ENCODE peak calls at places on chromosome 20, in nine cellular contexts. One of them, this sample, is unnamed.

GRCh38 chr20:44345147-44345546 is 8.3 kb downstream of the R3HDML start:
- DNase-seq in MCF 10A: no peak
- DNase-seq in endodermal cell: no peak
- DNase-seq in fibroblast of the aortic adventitia: no peak
- DNase-seq in breast epithelium: no peak
- DNase-seq in GM06990: no peak
- DNase-seq in endothelial cell: no peak
- DNase-seq in uterus: no peak
- DNase-seq in transverse colon: no peak
- DNase-seq in this sample: no peak

GRCh38 chr20:53493201-53493908 is 100.3 kb downstream of the ZNF217 start:
- DNase-seq in MCF 10A: no peak
- DNase-seq in endodermal cell: no peak
- DNase-seq in fibroblast of the aortic adventitia: peak; percentile 20
- DNase-seq in breast epithelium: no peak
- DNase-seq in GM06990: no peak
- DNase-seq in endothelial cell: no peak
- DNase-seq in uterus: no peak
- DNase-seq in transverse colon: no peak
- DNase-seq in this sample: no peak

GRCh38 chr20:10696650-10697049 is 22.9 kb upstream of the JAG1 start:
- DNase-seq in MCF 10A: no peak
- DNase-seq in endodermal cell: peak; percentile 89
- DNase-seq in fibroblast of the aortic adventitia: no peak
- DNase-seq in breast epithelium: no peak
- DNase-seq in GM06990: peak; percentile 7
- DNase-seq in endothelial cell: no peak
- DNase-seq in uterus: no peak
- DNase-seq in transverse colon: no peak
- DNase-seq in this sample: no peak

GRCh38 chr20:64226686-64227576 is 28.6 kb upstream of the PCMTD2 start:
- DNase-seq in MCF 10A: no peak
- DNase-seq in endodermal cell: no peak
- DNase-seq in fibroblast of the aortic adventitia: no peak
- DNase-seq in breast epithelium: no peak
- DNase-seq in GM06990: no peak
- DNase-seq in endothelial cell: no peak
- DNase-seq in uterus: no peak
- DNase-seq in transverse colon: no peak
- DNase-seq in this sample: no peak

GRCh38 chr20:31811796-31812728 is 7.1 kb upstream of the MYLK2 start:
- DNase-seq in MCF 10A: no peak
- DNase-seq in endodermal cell: no peak
- DNase-seq in fibroblast of the aortic adventitia: peak; percentile 85
- DNase-seq in breast epithelium: no peak
- DNase-seq in GM06990: no peak
- DNase-seq in endothelial cell: no peak
- DNase-seq in uterus: no peak
- DNase-seq in transverse colon: no peak
- DNase-seq in this sample: no peak

GRCh38 chr20:45509091-45509490 is 6.3 kb downstream of the SPINT3 start:
- DNase-seq in MCF 10A: no peak
- DNase-seq in endodermal cell: peak; percentile 59
- DNase-seq in fibroblast of the aortic adventitia: no peak
- DNase-seq in breast epithelium: no peak
- DNase-seq in GM06990: no peak
- DNase-seq in endothelial cell: no peak
- DNase-seq in uterus: no peak
- DNase-seq in transverse colon: no peak
- DNase-seq in this sample: no peak

GRCh38 chr20:3165473-3166337 is 6.0 kb upstream of the FASTKD5 start:
- DNase-seq in MCF 10A: no peak
- DNase-seq in endodermal cell: no peak
- DNase-seq in fibroblast of the aortic adventitia: no peak
- DNase-seq in breast epithelium: no peak
- DNase-seq in GM06990: no peak
- DNase-seq in endothelial cell: no peak
- DNase-seq in uterus: peak; percentile 37
- DNase-seq in transverse colon: peak; percentile 59
- DNase-seq in this sample: no peak

GRCh38 chr20:9912858-9913434 is 74.1 kb upstream of the PAK5 start:
- DNase-seq in MCF 10A: peak; percentile 56
- DNase-seq in endodermal cell: peak; percentile 81
- DNase-seq in fibroblast of the aortic adventitia: peak; percentile 53
- DNase-seq in breast epithelium: no peak
- DNase-seq in GM06990: no peak
- DNase-seq in endothelial cell: peak; percentile 59
- DNase-seq in uterus: peak; percentile 22
- DNase-seq in transverse colon: peak; percentile 21
- DNase-seq in this sample: peak; percentile 36

GRCh38 chr20:384723-385122 is 4.2 kb downstream of the TRIB3 start:
- DNase-seq in MCF 10A: no peak
- DNase-seq in endodermal cell: no peak
- DNase-seq in fibroblast of the aortic adventitia: no peak
- DNase-seq in breast epithelium: no peak
- DNase-seq in GM06990: no peak
- DNase-seq in endothelial cell: no peak
- DNase-seq in uterus: no peak
- DNase-seq in transverse colon: no peak
- DNase-seq in this sample: no peak

GRCh38 chr20:37944456-37944981 is 41.6 kb downstream of the VSTM2L start:
- DNase-seq in MCF 10A: no peak
- DNase-seq in endodermal cell: no peak
- DNase-seq in fibroblast of the aortic adventitia: no peak
- DNase-seq in breast epithelium: no peak
- DNase-seq in GM06990: no peak
- DNase-seq in endothelial cell: no peak
- DNase-seq in uterus: no peak
- DNase-seq in transverse colon: no peak
- DNase-seq in this sample: no peak

GRCh38 chr20:47318027-47318595 is 38.4 kb downstream of the ZMYND8 start:
- DNase-seq in MCF 10A: peak; percentile 93
- DNase-seq in endodermal cell: peak; percentile 75
- DNase-seq in fibroblast of the aortic adventitia: peak; percentile 82
- DNase-seq in breast epithelium: no peak
- DNase-seq in GM06990: no peak
- DNase-seq in endothelial cell: peak; percentile 10
- DNase-seq in uterus: peak; percentile 66
- DNase-seq in transverse colon: peak; percentile 73
- DNase-seq in this sample: peak; percentile 77

GRCh38 chr20:45402946-45403345 is 5.1 kb upstream of the DBNDD2 start:
- DNase-seq in MCF 10A: no peak
- DNase-seq in endodermal cell: no peak
- DNase-seq in fibroblast of the aortic adventitia: no peak
- DNase-seq in breast epithelium: no peak
- DNase-seq in GM06990: no peak
- DNase-seq in endothelial cell: no peak
- DNase-seq in uterus: no peak
- DNase-seq in transverse colon: no peak
- DNase-seq in this sample: no peak

DNA sequence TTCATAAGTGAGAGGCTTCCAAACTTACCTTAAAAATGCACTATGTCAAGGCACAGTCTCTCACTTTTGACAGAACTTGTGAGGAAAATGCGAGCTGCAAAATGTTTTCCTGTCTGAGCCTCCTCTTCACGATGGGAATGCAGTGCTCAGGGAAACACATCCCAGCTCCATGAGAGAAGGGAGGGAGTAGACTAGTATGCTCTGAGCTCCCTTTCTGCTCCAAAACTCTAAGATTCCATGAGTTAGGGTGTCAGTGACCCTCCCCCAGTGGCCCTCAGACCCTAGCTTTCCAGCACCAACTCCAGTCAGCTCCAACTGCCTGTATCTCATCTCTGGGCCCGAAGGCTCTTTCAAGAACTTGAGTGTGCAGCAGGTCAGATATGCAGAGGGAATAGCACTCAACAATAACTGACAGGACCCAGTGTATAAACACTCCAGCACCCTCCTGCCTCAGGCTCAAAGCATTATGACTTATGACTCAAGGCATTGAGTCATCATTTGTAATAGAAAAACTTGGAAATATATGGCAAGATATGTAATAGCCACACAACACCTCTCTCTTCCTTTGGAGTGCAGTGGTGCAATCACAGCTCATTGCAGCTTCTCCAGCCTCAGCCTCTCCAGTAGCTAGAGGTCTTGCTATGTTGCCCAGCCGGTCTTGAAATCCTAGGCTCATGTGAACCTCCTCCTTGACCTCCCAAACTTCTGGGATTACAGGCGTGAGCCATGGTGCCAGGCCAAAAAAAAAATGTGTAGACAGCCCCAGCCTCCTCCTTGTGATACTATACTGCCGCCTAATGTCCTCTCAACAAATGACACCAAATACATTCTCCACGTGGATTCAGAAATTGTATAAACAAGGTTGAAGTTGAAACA is 16.7 kb upstream of the ENTPD6 start:
- DNase-seq in MCF 10A: peak; percentile 96
- DNase-seq in endodermal cell: peak; percentile 47
- DNase-seq in fibroblast of the aortic adventitia: peak; percentile 96
- DNase-seq in breast epithelium: no peak
- DNase-seq in GM06990: no peak
- DNase-seq in endothelial cell: peak; percentile 23
- DNase-seq in uterus: peak; percentile 37
- DNase-seq in transverse colon: no peak
- DNase-seq in this sample: peak; percentile 26
- TF ChIP-seq CTCF in MCF 10A: peak; percentile 77
- TF ChIP-seq CTCF in endodermal cell: peak; percentile 87
- TF ChIP-seq CTCF in fibroblast of the aortic adventitia: peak; percentile 87
- TF ChIP-seq CTCF in breast epithelium: peak; percentile 84
- TF ChIP-seq CTCF in GM06990: peak; percentile 85
- TF ChIP-seq CTCF in endothelial cell: peak; percentile 63
- TF ChIP-seq CTCF in uterus: peak; percentile 59
- TF ChIP-seq CTCF in transverse colon: peak; percentile 67
- TF ChIP-seq CTCF in this sample: peak; percentile 37

GRCh38 chr20:49915118-49915379 is 280 bp downstream of the SPATA2 start:
- DNase-seq in MCF 10A: no peak
- DNase-seq in endodermal cell: no peak
- DNase-seq in fibroblast of the aortic adventitia: no peak
- DNase-seq in breast epithelium: no peak
- DNase-seq in GM06990: no peak
- DNase-seq in endothelial cell: no peak
- DNase-seq in uterus: no peak
- DNase-seq in transverse colon: no peak
- DNase-seq in this sample: no peak
- TF ChIP-seq CTCF in MCF 10A: no peak
- TF ChIP-seq CTCF in endodermal cell: no peak
- TF ChIP-seq CTCF in fibroblast of the aortic adventitia: no peak
- TF ChIP-seq CTCF in breast epithelium: no peak
- TF ChIP-seq CTCF in GM06990: no peak
- TF ChIP-seq CTCF in endothelial cell: no peak
- TF ChIP-seq CTCF in uterus: no peak
- TF ChIP-seq CTCF in transverse colon: no peak
- TF ChIP-seq CTCF in this sample: no peak

GRCh38 chr20:55354700-55355099 is 650.6 kb downstream of the CBLN4 start:
- DNase-seq in MCF 10A: no peak
- DNase-seq in endodermal cell: peak; percentile 48
- DNase-seq in fibroblast of the aortic adventitia: no peak
- DNase-seq in breast epithelium: no peak
- DNase-seq in GM06990: no peak
- DNase-seq in endothelial cell: no peak
- DNase-seq in uterus: no peak
- DNase-seq in transverse colon: no peak
- DNase-seq in this sample: no peak
- TF ChIP-seq CTCF in MCF 10A: no peak
- TF ChIP-seq CTCF in endodermal cell: no peak
- TF ChIP-seq CTCF in fibroblast of the aortic adventitia: no peak
- TF ChIP-seq CTCF in breast epithelium: no peak
- TF ChIP-seq CTCF in GM06990: no peak
- TF ChIP-seq CTCF in endothelial cell: no peak
- TF ChIP-seq CTCF in uterus: no peak
- TF ChIP-seq CTCF in transverse colon: no peak
- TF ChIP-seq CTCF in this sample: no peak

GRCh38 chr20:25077610-25078169 is 4.3 kb downstream of the VSX1 start:
- DNase-seq in MCF 10A: no peak
- DNase-seq in endodermal cell: peak; percentile 75
- DNase-seq in fibroblast of the aortic adventitia: peak; percentile 16
- DNase-seq in breast epithelium: no peak
- DNase-seq in GM06990: no peak
- DNase-seq in endothelial cell: peak; percentile 40
- DNase-seq in uterus: no peak
- DNase-seq in transverse colon: no peak
- DNase-seq in this sample: no peak

GRCh38 chr20:25078662-25079061 is 3.3 kb downstream of the VSX1 start:
- DNase-seq in MCF 10A: no peak
- DNase-seq in endodermal cell: no peak
- DNase-seq in fibroblast of the aortic adventitia: no peak
- DNase-seq in breast epithelium: no peak
- DNase-seq in GM06990: no peak
- DNase-seq in endothelial cell: no peak
- DNase-seq in uterus: no peak
- DNase-seq in transverse colon: no peak
- DNase-seq in this sample: no peak

GRCh38 chr20:25079171-25079570 is 2.8 kb downstream of the VSX1 start:
- DNase-seq in MCF 10A: no peak
- DNase-seq in endodermal cell: no peak
- DNase-seq in fibroblast of the aortic adventitia: no peak
- DNase-seq in breast epithelium: no peak
- DNase-seq in GM06990: no peak
- DNase-seq in endothelial cell: no peak
- DNase-seq in uterus: no peak
- DNase-seq in transverse colon: peak; percentile 73
- DNase-seq in this sample: no peak

GRCh38 chr20:25076201-25076600 is 5.7 kb downstream of the VSX1 start:
- DNase-seq in MCF 10A: no peak
- DNase-seq in endodermal cell: no peak
- DNase-seq in fibroblast of the aortic adventitia: peak; percentile 56
- DNase-seq in breast epithelium: no peak
- DNase-seq in GM06990: no peak
- DNase-seq in endothelial cell: no peak
- DNase-seq in uterus: no peak
- DNase-seq in transverse colon: no peak
- DNase-seq in this sample: no peak

DNA sequence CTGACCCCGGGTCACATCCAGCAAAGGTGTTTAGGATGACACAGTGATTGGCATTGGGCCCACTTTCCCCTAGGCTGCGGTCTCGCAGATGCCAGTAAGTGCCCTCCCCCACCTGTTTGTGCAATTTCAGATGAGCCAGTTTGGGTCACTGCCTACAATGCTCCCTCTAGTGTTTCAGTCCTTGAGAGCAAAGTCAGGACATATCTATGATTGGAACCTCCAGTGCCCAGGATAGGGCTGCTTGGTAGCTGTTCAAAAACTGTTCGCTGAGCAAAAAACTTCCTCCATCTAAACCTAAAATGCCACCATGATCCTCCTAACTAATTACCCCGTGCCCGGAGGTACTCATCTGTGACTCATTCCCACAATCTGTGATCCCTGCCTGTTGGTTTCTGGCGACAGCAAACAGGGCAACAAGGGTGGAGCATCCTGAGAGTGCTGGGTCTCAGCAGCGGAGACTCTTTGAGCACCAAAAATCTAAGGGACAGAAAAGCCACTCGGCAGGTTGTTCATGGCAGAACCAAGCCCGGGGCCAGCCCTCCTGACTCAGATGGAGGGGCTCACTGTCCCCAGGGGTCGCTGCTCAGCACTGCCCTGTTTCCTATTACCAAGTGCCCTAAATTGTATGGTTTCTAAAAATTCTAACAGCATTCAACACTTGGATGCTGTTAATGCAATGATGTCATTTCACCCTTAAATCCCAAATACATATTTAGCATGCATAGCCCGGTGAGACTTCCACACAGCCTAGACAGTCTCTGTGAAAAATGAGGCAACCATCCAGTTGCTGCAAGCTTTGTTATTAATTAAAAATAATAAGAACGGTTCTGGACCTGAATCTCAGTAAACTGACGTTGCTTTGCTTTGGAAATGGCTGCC is 5.0 kb downstream of the VSX1 start:
- DNase-seq in MCF 10A: peak; percentile 86
- DNase-seq in endodermal cell: peak; percentile 69
- DNase-seq in fibroblast of the aortic adventitia: no peak
- DNase-seq in breast epithelium: no peak
- DNase-seq in GM06990: no peak
- DNase-seq in endothelial cell: no peak
- DNase-seq in uterus: no peak
- DNase-seq in transverse colon: peak; percentile 53
- DNase-seq in this sample: peak; percentile 44
- TF ChIP-seq CTCF in MCF 10A: peak; percentile 34
- TF ChIP-seq CTCF in endodermal cell: peak; percentile 51
- TF ChIP-seq CTCF in fibroblast of the aortic adventitia: peak; percentile 33
- TF ChIP-seq CTCF in breast epithelium: no peak
- TF ChIP-seq CTCF in GM06990: peak; percentile 41
- TF ChIP-seq CTCF in endothelial cell: no peak
- TF ChIP-seq CTCF in uterus: peak; percentile 19
- TF ChIP-seq CTCF in transverse colon: no peak
- TF ChIP-seq CTCF in this sample: no peak